ENCODE peak calls at places on chromosomes 6 and 20, in six cellular contexts. B is fibroblast of the conjunctiva, J is substantia nigra, X is AG20443, V is neural crest cell, C is caudate nucleus. U is an unnamed sample.

GRCh38 chr6:63347599-63347998 is 27.8 kb upstream of the LGSN start:
- DNase-seq in X (peak; percentile 56), J (no peak), V (no peak), B (peak; percentile 70), C (no peak), U (no peak)

GRCh38 chr20:57061058-57061900 is 205.2 kb downstream of the BMP7 start:
- DNase-seq in X (peak; percentile 62), C (no peak), B (no peak), J (no peak), V (peak; percentile 68), U (peak; percentile 4)

GRCh38 chr6:159014406-159014805 is 14.4 kb upstream of the RSPH3 start:
- DNase-seq in V (no peak), X (no peak), J (no peak), B (no peak), C (no peak), U (no peak)

GRCh38 chr20:33437141-33437911 is 6.2 kb downstream of the SNTA1 start:
- DNase-seq in X (peak; percentile 55), B (no peak), V (no peak), C (peak; percentile 65), J (peak; percentile 11), U (peak; percentile 67)

GRCh38 chr20:45911486-45912343 is at the start of gene PLTP:
- DNase-seq in C (peak; percentile 75), V (peak; percentile 70), X (peak; percentile 68), B (no peak), J (peak; percentile 35), U (peak; percentile 61)

GRCh38 chr20:62451970-62452369 is 23.8 kb downstream of the GATA5 start:
- DNase-seq in X (no peak), B (no peak), J (no peak), V (no peak), C (no peak), U (no peak)

GRCh38 chr6:9499709-9500108 is 915.2 kb downstream of the TFAP2A start:
- DNase-seq in X (peak; percentile 47), B (no peak), J (no peak), V (no peak), C (no peak), U (no peak)

GRCh38 chr6:15131234-15132195 is 114.4 kb upstream of the JARID2 start:
- DNase-seq in J (no peak), C (no peak), X (no peak), B (no peak), V (no peak), U (no peak)

GRCh38 chr6:153086225-153086990 is 44.7 kb downstream of the RGS17 start:
- DNase-seq in J (no peak), C (no peak), V (no peak), B (no peak), X (no peak), U (no peak)

GRCh38 chr20:24979036-24979960 is 13.3 kb downstream of the APMAP start:
- DNase-seq in C (no peak), V (no peak), B (no peak), J (no peak), X (no peak), U (no peak)

GRCh38 chr6:126539022-126539421 is 199.1 kb downstream of the CENPW start:
- DNase-seq in C (no peak), V (no peak), J (no peak), B (peak; percentile 24), X (peak; percentile 28), U (no peak)

GRCh38 chr6:43768983-43769525 is 957 bp upstream of the VEGFA start:
- DNase-seq in J (no peak), C (no peak), V (no peak), B (peak; percentile 89), X (peak; percentile 91), U (peak; percentile 47)

GRCh38 chr6:168136001-168136400 is 57.0 kb upstream of the FRMD1 start:
- DNase-seq in B (no peak), C (no peak), X (peak; percentile 2), V (no peak), J (no peak), U (no peak)

GRCh38 chr20:49970498-49970897 is 12.3 kb upstream of the SNAI1 start:
- DNase-seq in B (no peak), X (no peak), C (no peak), V (no peak), J (no peak), U (no peak)

GRCh38 chr20:63556873-63557478 is 3.0 kb downstream of the FNDC11 start:
- DNase-seq in C (no peak), J (no peak), B (no peak), X (no peak), V (no peak), U (no peak)

GRCh38 chr20:2955257-2955950 is 82.1 kb downstream of the PTPRA start:
- DNase-seq in X (no peak), J (no peak), B (no peak), C (peak; percentile 22), V (no peak), U (peak; percentile 22)

GRCh38 chr20:38001173-38001875 is 31.9 kb downstream of the TTI1 start:
- DNase-seq in B (peak; percentile 41), C (no peak), J (no peak), V (no peak), X (peak; percentile 75), U (no peak)

GRCh38 chr6:35955071-35955470 is 34.2 kb upstream of the SRPK1 start:
- DNase-seq in V (no peak), J (no peak), B (no peak), C (no peak), X (no peak), U (no peak)

GRCh38 chr20:42112161-42112560 is 494.0 kb upstream of the CHD6 start:
- DNase-seq in V (no peak), C (no peak), X (no peak), J (no peak), B (no peak), U (no peak)

GRCh38 chr20:62366370-62367135 is 559 bp downstream of the LAMA5 start:
- DNase-seq in B (no peak), V (no peak), J (no peak), X (no peak), C (no peak), U (no peak)

GRCh38 chr20:23255658-23256385 is 94.8 kb upstream of the NXT1 start:
- DNase-seq in V (no peak), C (no peak), J (no peak), B (no peak), X (no peak), U (no peak)